ENCODE peak calls at places on chromosomes 1 and 21, in eight cellular contexts. One of them, this sample, is unnamed. For H3K4me1, the result is how much of the 10 kb centered on the place peaks cover.

GRCh38 chr1:209411491-209411929 is 172.0 kb upstream of the CAMK1G start:
- DNase-seq in MM.1S: no peak
- DNase-seq in breast epithelium: no peak
- DNase-seq in cardiac muscle cell: no peak
- DNase-seq in A549: no peak
- DNase-seq in Peyer's patch: no peak
- DNase-seq in right lobe of liver: no peak
- DNase-seq in BE2C: no peak
- DNase-seq in this sample: no peak

GRCh38 chr1:93960641-93961147 is 51.5 kb upstream of the GCLM start:
- DNase-seq in cardiac muscle cell: no peak
- DNase-seq in Peyer's patch: peak
- DNase-seq in BE2C: no peak
- DNase-seq in A549: no peak
- DNase-seq in breast epithelium: no peak
- DNase-seq in MM.1S: no peak
- DNase-seq in right lobe of liver: no peak
- DNase-seq in this sample: no peak

GRCh38 chr1:168408531-168409242 is 128.0 kb downstream of the TBX19 start:
- DNase-seq in cardiac muscle cell: no peak
- DNase-seq in breast epithelium: no peak
- DNase-seq in A549: peak
- DNase-seq in BE2C: no peak
- DNase-seq in Peyer's patch: no peak
- DNase-seq in MM.1S: peak
- DNase-seq in right lobe of liver: no peak
- DNase-seq in this sample: no peak

GRCh38 chr21:41357546-41357945 is 4.3 kb upstream of the MX2 start:
- DNase-seq in cardiac muscle cell: no peak
- DNase-seq in MM.1S: no peak
- DNase-seq in BE2C: no peak
- DNase-seq in A549: no peak
- DNase-seq in Peyer's patch: peak
- DNase-seq in right lobe of liver: no peak
- DNase-seq in breast epithelium: peak
- DNase-seq in this sample: no peak

GRCh38 chr1:63073530-63074306 is 248.6 kb upstream of the FOXD3 start:
- DNase-seq in MM.1S: no peak
- DNase-seq in cardiac muscle cell: peak
- DNase-seq in BE2C: no peak
- DNase-seq in breast epithelium: no peak
- DNase-seq in Peyer's patch: no peak
- DNase-seq in A549: no peak
- DNase-seq in right lobe of liver: no peak
- DNase-seq in this sample: no peak

GRCh38 chr1:19160831-19161230 is 49.2 kb downstream of the UBR4 start:
- DNase-seq in right lobe of liver: no peak
- DNase-seq in BE2C: no peak
- DNase-seq in breast epithelium: no peak
- DNase-seq in MM.1S: no peak
- DNase-seq in Peyer's patch: no peak
- DNase-seq in A549: no peak
- DNase-seq in cardiac muscle cell: no peak
- DNase-seq in this sample: no peak

GRCh38 chr1:167599839-167600581 is 30.0 kb upstream of the RCSD1 start:
- DNase-seq in right lobe of liver: peak
- DNase-seq in A549: peak
- DNase-seq in BE2C: peak
- DNase-seq in cardiac muscle cell: peak
- DNase-seq in breast epithelium: no peak
- DNase-seq in Peyer's patch: no peak
- DNase-seq in MM.1S: peak
- DNase-seq in this sample: no peak

GRCh38 chr1:172486805-172487454 is 43.1 kb upstream of the PIGC start:
- DNase-seq in BE2C: no peak
- DNase-seq in Peyer's patch: no peak
- DNase-seq in right lobe of liver: no peak
- DNase-seq in breast epithelium: no peak
- DNase-seq in A549: no peak
- DNase-seq in cardiac muscle cell: no peak
- DNase-seq in MM.1S: no peak
- DNase-seq in this sample: no peak

GRCh38 chr1:116205941-116206679 is 94.9 kb downstream of the MAB21L3 start:
- DNase-seq in breast epithelium: no peak
- DNase-seq in Peyer's patch: no peak
- DNase-seq in cardiac muscle cell: no peak
- DNase-seq in A549: no peak
- DNase-seq in right lobe of liver: no peak
- DNase-seq in BE2C: no peak
- DNase-seq in MM.1S: no peak
- DNase-seq in this sample: no peak

GRCh38 chr1:171715813-171716251 is 26.0 kb downstream of the VAMP4 start:
- DNase-seq in A549: peak
- DNase-seq in right lobe of liver: no peak
- DNase-seq in MM.1S: peak
- DNase-seq in breast epithelium: no peak
- DNase-seq in Peyer's patch: no peak
- DNase-seq in BE2C: no peak
- DNase-seq in cardiac muscle cell: peak
- DNase-seq in this sample: no peak

GRCh38 chr1:70930062-70930461 is 117.6 kb downstream of the PTGER3 start:
- DNase-seq in A549: no peak
- DNase-seq in Peyer's patch: no peak
- DNase-seq in breast epithelium: no peak
- DNase-seq in cardiac muscle cell: no peak
- DNase-seq in right lobe of liver: no peak
- DNase-seq in BE2C: no peak
- DNase-seq in MM.1S: peak
- DNase-seq in this sample: no peak

GRCh38 chr1:236725638-236726037 is 39.3 kb downstream of the ACTN2 start:
- DNase-seq in breast epithelium: no peak
- DNase-seq in cardiac muscle cell: no peak
- DNase-seq in BE2C: no peak
- DNase-seq in A549: no peak
- DNase-seq in Peyer's patch: no peak
- DNase-seq in right lobe of liver: no peak
- DNase-seq in MM.1S: no peak
- DNase-seq in this sample: no peak

GRCh38 chr1:22711591-22712501 is 1.2 kb downstream of the EPHB2 start:
- DNase-seq in breast epithelium: no peak
- DNase-seq in Peyer's patch: peak
- DNase-seq in cardiac muscle cell: peak
- DNase-seq in BE2C: peak
- DNase-seq in right lobe of liver: no peak
- DNase-seq in A549: peak
- DNase-seq in MM.1S: no peak
- DNase-seq in this sample: no peak

GRCh38 chr1:34396042-34396441 is 219.3 kb downstream of the C1orf94 start:
- DNase-seq in right lobe of liver: no peak
- DNase-seq in breast epithelium: no peak
- DNase-seq in BE2C: no peak
- DNase-seq in A549: no peak
- DNase-seq in cardiac muscle cell: no peak
- DNase-seq in MM.1S: no peak
- DNase-seq in Peyer's patch: no peak
- DNase-seq in this sample: peak

GRCh38 chr1:167722152-167722869 is 529 bp downstream of the MPZL1 start:
- DNase-seq in Peyer's patch: peak
- DNase-seq in MM.1S: no peak
- DNase-seq in breast epithelium: no peak
- DNase-seq in cardiac muscle cell: peak
- DNase-seq in BE2C: no peak
- DNase-seq in right lobe of liver: peak
- DNase-seq in A549: peak
- DNase-seq in this sample: no peak

GRCh38 chr1:77316006-77316405 is 34.2 kb downstream of the AK5 start:
- DNase-seq in Peyer's patch: no peak
- DNase-seq in breast epithelium: no peak
- DNase-seq in MM.1S: no peak
- DNase-seq in A549: no peak
- DNase-seq in right lobe of liver: no peak
- DNase-seq in BE2C: peak
- DNase-seq in cardiac muscle cell: no peak
- DNase-seq in this sample: no peak

GRCh38 chr1:47180603-47181094 is 9.2 kb downstream of the PDZK1IP1 start:
- DNase-seq in Peyer's patch: no peak
- DNase-seq in right lobe of liver: no peak
- DNase-seq in BE2C: no peak
- DNase-seq in breast epithelium: no peak
- DNase-seq in A549: no peak
- DNase-seq in MM.1S: no peak
- DNase-seq in cardiac muscle cell: no peak
- DNase-seq in this sample: no peak

GRCh38 chr1:34863501-34863900 is 4.0 kb upstream of the SMIM12 start:
- DNase-seq in BE2C: no peak
- DNase-seq in MM.1S: no peak
- DNase-seq in cardiac muscle cell: no peak
- DNase-seq in A549: no peak
- DNase-seq in right lobe of liver: no peak
- DNase-seq in Peyer's patch: no peak
- DNase-seq in breast epithelium: no peak
- DNase-seq in this sample: no peak

GRCh38 chr1:180131510-180131909 is 23.2 kb upstream of the QSOX1 start:
- DNase-seq in A549: peak
- DNase-seq in cardiac muscle cell: no peak
- DNase-seq in BE2C: no peak
- DNase-seq in MM.1S: no peak
- DNase-seq in breast epithelium: no peak
- DNase-seq in Peyer's patch: no peak
- DNase-seq in right lobe of liver: no peak
- DNase-seq in this sample: no peak

GRCh38 chr21:29091032-29091431 is 17.6 kb upstream of the CCT8 start:
- DNase-seq in right lobe of liver: no peak
- DNase-seq in MM.1S: no peak
- DNase-seq in cardiac muscle cell: no peak
- DNase-seq in BE2C: no peak
- DNase-seq in Peyer's patch: no peak
- DNase-seq in breast epithelium: no peak
- DNase-seq in A549: no peak
- DNase-seq in this sample: no peak

GRCh38 chr1:37919277-37919676 is 27.6 kb downstream of the INPP5B start:
- DNase-seq in A549: peak
- DNase-seq in cardiac muscle cell: peak
- DNase-seq in breast epithelium: no peak
- DNase-seq in Peyer's patch: no peak
- DNase-seq in right lobe of liver: no peak
- DNase-seq in MM.1S: no peak
- DNase-seq in BE2C: no peak
- DNase-seq in this sample: peak

GRCh38 chr1:153272186-153272585 is 12.7 kb downstream of the LORICRIN start:
- DNase-seq in MM.1S: no peak
- DNase-seq in A549: no peak
- DNase-seq in Peyer's patch: no peak
- DNase-seq in cardiac muscle cell: no peak
- DNase-seq in breast epithelium: no peak
- DNase-seq in right lobe of liver: no peak
- DNase-seq in BE2C: no peak
- DNase-seq in this sample: no peak

DNA sequence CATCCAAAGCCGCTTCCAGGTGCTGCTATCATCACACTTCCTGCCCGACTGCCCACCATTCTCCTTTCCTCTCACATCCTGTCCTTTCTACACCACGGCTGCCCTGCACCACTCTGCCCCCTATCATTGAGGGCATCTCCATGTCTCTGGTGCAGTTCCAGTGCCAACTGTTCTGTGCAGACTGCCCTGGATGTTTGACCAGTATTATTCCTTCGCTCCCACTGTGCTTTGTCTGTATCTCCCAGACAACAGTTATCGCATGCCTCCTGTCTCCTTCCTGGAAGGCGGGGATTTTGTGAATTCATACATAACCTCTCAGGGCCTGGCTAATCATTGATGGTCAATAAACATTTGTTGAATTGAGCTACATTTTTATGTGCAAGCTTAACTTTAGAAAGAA is 63.6 kb upstream of the GNG12 start:
- DNase-seq in Peyer's patch: no peak
- DNase-seq in A549: peak
- DNase-seq in BE2C: no peak
- DNase-seq in breast epithelium: no peak
- DNase-seq in MM.1S: no peak
- DNase-seq in right lobe of liver: no peak
- DNase-seq in cardiac muscle cell: no peak
- DNase-seq in this sample: no peak
- H3K4me1 ChIP-seq in Peyer's patch: under half
- H3K4me1 ChIP-seq in A549: under half
- H3K4me1 ChIP-seq in BE2C: under half
- H3K4me1 ChIP-seq in breast epithelium: under half
- H3K4me1 ChIP-seq in MM.1S: under half
- H3K4me1 ChIP-seq in right lobe of liver: under half
- H3K4me1 ChIP-seq in cardiac muscle cell: under half
- H3K4me1 ChIP-seq in this sample: under half

GRCh38 chr1:246925997-246926626 is 5.6 kb downstream of the AHCTF1 start:
- DNase-seq in A549: no peak
- DNase-seq in right lobe of liver: no peak
- DNase-seq in BE2C: no peak
- DNase-seq in MM.1S: no peak
- DNase-seq in breast epithelium: no peak
- DNase-seq in Peyer's patch: no peak
- DNase-seq in cardiac muscle cell: no peak
- DNase-seq in this sample: no peak
- H3K4me1 ChIP-seq in A549: under half
- H3K4me1 ChIP-seq in right lobe of liver: under half
- H3K4me1 ChIP-seq in BE2C: under half
- H3K4me1 ChIP-seq in MM.1S: under half
- H3K4me1 ChIP-seq in breast epithelium: under half
- H3K4me1 ChIP-seq in Peyer's patch: under half
- H3K4me1 ChIP-seq in cardiac muscle cell: under half
- H3K4me1 ChIP-seq in this sample: under half

DNA sequence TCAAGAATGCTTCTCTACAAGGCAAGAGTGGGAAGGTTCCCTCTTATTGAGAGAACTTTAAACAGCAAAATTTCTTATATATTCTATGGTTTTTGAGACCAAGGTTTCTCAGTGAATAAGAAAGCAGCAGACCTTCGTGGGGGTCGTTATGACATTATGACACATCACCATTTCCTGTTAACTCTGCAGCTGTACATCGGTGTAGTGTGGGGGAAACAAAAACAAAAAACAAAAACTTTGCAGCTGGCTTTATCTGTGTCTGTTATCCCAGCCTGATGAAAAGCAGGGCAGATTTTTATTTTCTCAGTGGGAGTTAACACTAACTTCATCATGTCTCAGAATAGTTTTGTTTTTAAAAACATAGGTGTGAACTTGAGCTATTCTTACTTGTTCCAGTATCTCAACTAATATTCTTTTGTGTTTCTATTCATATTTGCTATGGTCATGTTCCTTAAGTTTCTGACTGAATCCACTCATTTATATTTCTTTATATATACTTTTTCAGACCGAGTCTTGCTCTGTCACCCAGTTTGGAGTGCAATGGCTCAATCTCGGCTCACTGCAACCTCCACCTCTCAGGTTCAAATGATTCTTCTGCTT is 2.1 kb downstream of the SDE2 start:
- DNase-seq in MM.1S: peak
- DNase-seq in BE2C: no peak
- DNase-seq in cardiac muscle cell: no peak
- DNase-seq in Peyer's patch: no peak
- DNase-seq in right lobe of liver: no peak
- DNase-seq in A549: no peak
- DNase-seq in breast epithelium: no peak
- DNase-seq in this sample: no peak
- H3K4me1 ChIP-seq in MM.1S: under half
- H3K4me1 ChIP-seq in BE2C: under half
- H3K4me1 ChIP-seq in cardiac muscle cell: under half
- H3K4me1 ChIP-seq in Peyer's patch: under half
- H3K4me1 ChIP-seq in right lobe of liver: under half
- H3K4me1 ChIP-seq in A549: under half
- H3K4me1 ChIP-seq in breast epithelium: under half
- H3K4me1 ChIP-seq in this sample: under half

GRCh38 chr1:234538930-234539649 is 60.1 kb upstream of the TARBP1 start:
- DNase-seq in cardiac muscle cell: peak
- DNase-seq in A549: no peak
- DNase-seq in Peyer's patch: no peak
- DNase-seq in breast epithelium: no peak
- DNase-seq in BE2C: no peak
- DNase-seq in right lobe of liver: no peak
- DNase-seq in MM.1S: no peak
- DNase-seq in this sample: no peak
- H3K4me1 ChIP-seq in cardiac muscle cell: half or more
- H3K4me1 ChIP-seq in A549: under half
- H3K4me1 ChIP-seq in Peyer's patch: under half
- H3K4me1 ChIP-seq in breast epithelium: under half
- H3K4me1 ChIP-seq in BE2C: under half
- H3K4me1 ChIP-seq in right lobe of liver: half or more
- H3K4me1 ChIP-seq in MM.1S: under half
- H3K4me1 ChIP-seq in this sample: under half

This sample was measured in iPS DF 6.9.